ENCODE peak calls at places on chromosomes 2 and 18, in seven cellular contexts. One of them, this sample, is unnamed.
A peak's percentile ranks its signal among the peaks of the same experiment; 100 is the strongest.

GRCh38 chr18:49514577-49514976 is 27.5 kb upstream of the C18orf32 start:
- DNase-seq in tibial nerve: no peak
- DNase-seq in AML-193: no peak
- DNase-seq in activated CD4-positive, alpha-beta T cell treated with anti-CD3 and anti-CD28 coated beads for 48 hours: no peak
- DNase-seq in AG08395: no peak
- DNase-seq in renal cortical epithelial cell: no peak
- DNase-seq in mesendoderm: no peak
- DNase-seq in this sample: no peak

GRCh38 chr2:16031848-16032159 is 91.5 kb downstream of the MYCN start:
- DNase-seq in tibial nerve: no peak
- DNase-seq in AML-193: no peak
- DNase-seq in activated CD4-positive, alpha-beta T cell treated with anti-CD3 and anti-CD28 coated beads for 48 hours: no peak
- DNase-seq in AG08395: no peak
- DNase-seq in renal cortical epithelial cell: no peak
- DNase-seq in mesendoderm: no peak
- DNase-seq in this sample: no peak

GRCh38 chr18:78542204-78542603 is 437.4 kb upstream of the SALL3 start:
- DNase-seq in tibial nerve: peak; percentile 68
- DNase-seq in AML-193: no peak
- DNase-seq in activated CD4-positive, alpha-beta T cell treated with anti-CD3 and anti-CD28 coated beads for 48 hours: no peak
- DNase-seq in AG08395: no peak
- DNase-seq in renal cortical epithelial cell: no peak
- DNase-seq in mesendoderm: peak; percentile 26
- DNase-seq in this sample: no peak

GRCh38 chr2:31390324-31390723 is 24.2 kb downstream of the XDH start:
- DNase-seq in tibial nerve: no peak
- DNase-seq in AML-193: no peak
- DNase-seq in activated CD4-positive, alpha-beta T cell treated with anti-CD3 and anti-CD28 coated beads for 48 hours: no peak
- DNase-seq in AG08395: no peak
- DNase-seq in renal cortical epithelial cell: peak; percentile 19
- DNase-seq in mesendoderm: no peak
- DNase-seq in this sample: no peak

GRCh38 chr2:17851731-17852585 is 26.5 kb upstream of the KCNS3 start:
- DNase-seq in tibial nerve: peak; percentile 26
- DNase-seq in AML-193: peak; percentile 54
- DNase-seq in activated CD4-positive, alpha-beta T cell treated with anti-CD3 and anti-CD28 coated beads for 48 hours: peak; percentile 54
- DNase-seq in AG08395: peak; percentile 83
- DNase-seq in renal cortical epithelial cell: peak; percentile 53
- DNase-seq in mesendoderm: peak; percentile 65
- DNase-seq in this sample: peak; percentile 36

GRCh38 chr18:35770360-35770759 is 188.8 kb downstream of the GALNT1 start:
- DNase-seq in tibial nerve: no peak
- DNase-seq in AML-193: no peak
- DNase-seq in activated CD4-positive, alpha-beta T cell treated with anti-CD3 and anti-CD28 coated beads for 48 hours: peak; percentile 24
- DNase-seq in AG08395: no peak
- DNase-seq in renal cortical epithelial cell: peak; percentile 1
- DNase-seq in mesendoderm: no peak
- DNase-seq in this sample: no peak

GRCh38 chr2:151823651-151824050 is 4.6 kb downstream of the ARL5A start:
- DNase-seq in tibial nerve: no peak
- DNase-seq in AML-193: no peak
- DNase-seq in activated CD4-positive, alpha-beta T cell treated with anti-CD3 and anti-CD28 coated beads for 48 hours: no peak
- DNase-seq in AG08395: no peak
- DNase-seq in renal cortical epithelial cell: no peak
- DNase-seq in mesendoderm: peak; percentile 23
- DNase-seq in this sample: no peak

GRCh38 chr2:174325932-174326879 is 8.5 kb upstream of the SP9 start:
- DNase-seq in tibial nerve: no peak
- DNase-seq in AML-193: peak; percentile 65
- DNase-seq in activated CD4-positive, alpha-beta T cell treated with anti-CD3 and anti-CD28 coated beads for 48 hours: peak; percentile 28
- DNase-seq in AG08395: peak; percentile 52
- DNase-seq in renal cortical epithelial cell: no peak
- DNase-seq in mesendoderm: peak; percentile 74
- DNase-seq in this sample: no peak

GRCh38 chr2:136386046-136386445 is 268.1 kb upstream of the CXCR4 start:
- DNase-seq in tibial nerve: no peak
- DNase-seq in AML-193: no peak
- DNase-seq in activated CD4-positive, alpha-beta T cell treated with anti-CD3 and anti-CD28 coated beads for 48 hours: no peak
- DNase-seq in AG08395: no peak
- DNase-seq in renal cortical epithelial cell: no peak
- DNase-seq in mesendoderm: no peak
- DNase-seq in this sample: no peak

GRCh38 chr2:120625865-120626560 is 109.7 kb upstream of the GLI2 start:
- DNase-seq in tibial nerve: no peak
- DNase-seq in AML-193: no peak
- DNase-seq in activated CD4-positive, alpha-beta T cell treated with anti-CD3 and anti-CD28 coated beads for 48 hours: no peak
- DNase-seq in AG08395: no peak
- DNase-seq in renal cortical epithelial cell: peak; percentile 73
- DNase-seq in mesendoderm: no peak
- DNase-seq in this sample: no peak

GRCh38 chr2:31997653-31998052 is 13.2 kb downstream of the MEMO1 start:
- DNase-seq in tibial nerve: no peak
- DNase-seq in AML-193: no peak
- DNase-seq in activated CD4-positive, alpha-beta T cell treated with anti-CD3 and anti-CD28 coated beads for 48 hours: no peak
- DNase-seq in AG08395: no peak
- DNase-seq in renal cortical epithelial cell: no peak
- DNase-seq in mesendoderm: no peak
- DNase-seq in this sample: no peak

GRCh38 chr2:232330068-232330999 is 48.2 kb upstream of the ALPP start:
- DNase-seq in tibial nerve: no peak
- DNase-seq in AML-193: no peak
- DNase-seq in activated CD4-positive, alpha-beta T cell treated with anti-CD3 and anti-CD28 coated beads for 48 hours: no peak
- DNase-seq in AG08395: no peak
- DNase-seq in renal cortical epithelial cell: peak; percentile 71
- DNase-seq in mesendoderm: peak; percentile 89
- DNase-seq in this sample: no peak

GRCh38 chr2:237668440-237668839 is 41.1 kb downstream of the LRRFIP1 start:
- DNase-seq in tibial nerve: no peak
- DNase-seq in AML-193: no peak
- DNase-seq in activated CD4-positive, alpha-beta T cell treated with anti-CD3 and anti-CD28 coated beads for 48 hours: no peak
- DNase-seq in AG08395: no peak
- DNase-seq in renal cortical epithelial cell: no peak
- DNase-seq in mesendoderm: no peak
- DNase-seq in this sample: no peak

GRCh38 chr2:188079176-188079575 is 212.5 kb upstream of the GULP1 start:
- DNase-seq in tibial nerve: no peak
- DNase-seq in AML-193: no peak
- DNase-seq in activated CD4-positive, alpha-beta T cell treated with anti-CD3 and anti-CD28 coated beads for 48 hours: no peak
- DNase-seq in AG08395: peak; percentile 78
- DNase-seq in renal cortical epithelial cell: peak; percentile 91
- DNase-seq in mesendoderm: no peak
- DNase-seq in this sample: no peak

GRCh38 chr2:154551649-154552048 is 146.8 kb upstream of the KCNJ3 start:
- DNase-seq in tibial nerve: no peak
- DNase-seq in AML-193: no peak
- DNase-seq in activated CD4-positive, alpha-beta T cell treated with anti-CD3 and anti-CD28 coated beads for 48 hours: no peak
- DNase-seq in AG08395: no peak
- DNase-seq in renal cortical epithelial cell: no peak
- DNase-seq in mesendoderm: no peak
- DNase-seq in this sample: no peak

This sample was measured in progenitor cell of endocrine pancreas.